ENCODE peak calls at places on chromosome 20, in four cellular contexts. N is midbrain; R is kidney epithelial cell; M is stimulated activated CD4-positive, alpha-beta T cell treated with anti-CD3 and anti-CD28 coated beads, Interleukin-12 subunit alpha, Interleukin-12 subunit beta, amount 100 ng/mL, for 4 hours. T is an unnamed sample.
A peak's percentile ranks its signal among the peaks of the same experiment; 100 is the strongest.

GRCh38 chr20:13301596-13301995 is 80.5 kb downstream of the ISM1 start:
- DNase-seq in N (no peak), R (no peak), M (no peak), T (no peak)

GRCh38 chr20:6632187-6632586 is 135.3 kb upstream of the BMP2 start:
- DNase-seq in N (no peak), R (no peak), M (no peak), T (no peak)

GRCh38 chr20:50267041-50267865 is 76.6 kb downstream of the CEBPB start:
- DNase-seq in N (no peak), R (no peak), M (no peak), T (no peak)

GRCh38 chr20:3121271-3121911 is 36.9 kb upstream of the AVP start:
- DNase-seq in N (no peak), R (no peak), M (no peak), T (peak; percentile 75)

GRCh38 chr20:1266167-1266973 is at the start of gene SNPH:
- DNase-seq in N (peak; percentile 42), R (peak; percentile 56), M (peak; percentile 69), T (peak; percentile 62)

GRCh38 chr20:31666258-31667042 is 28.7 kb downstream of the COX4I2 start:
- DNase-seq in N (peak; percentile 39), R (no peak), M (no peak), T (no peak)

GRCh38 chr20:7406671-7407070 is 533.6 kb downstream of the HAO1 start:
- DNase-seq in N (no peak), R (no peak), M (no peak), T (no peak)

GRCh38 chr20:63968928-63969760 is 586 bp downstream of the ZNF512B start:
- DNase-seq in N (no peak), R (no peak), M (peak; percentile 50), T (peak; percentile 29)

GRCh38 chr20:5033566-5033965 is 32.3 kb upstream of the SLC23A2 start:
- DNase-seq in N (no peak), R (no peak), M (no peak), T (no peak)